ENCODE peak calls at places on chromosomes 2 and 18, in five cellular contexts. P is neural crest cell, S is GM20000, W is dorsolateral prefrontal cortex, G is Peyer's patch. H is an unnamed sample.

GRCh38 chr2:39061280-39061679 is 59.6 kb downstream of the SOS1 start:
- DNase-seq in W (no peak), P (no peak), G (no peak), S (no peak), H (no peak)

GRCh38 chr18:55206941-55207340 is 247.7 kb upstream of the CCDC68 start:
- DNase-seq in G (no peak), P (no peak), W (no peak), S (no peak), H (no peak)

GRCh38 chr2:8234757-8235374 is 447.0 kb upstream of the ID2 start:
- DNase-seq in P (no peak), W (no peak), G (no peak), S (peak), H (peak)

GRCh38 chr18:56382541-56382940 is 255.9 kb downstream of the TXNL1 start:
- DNase-seq in G (no peak), W (peak), P (no peak), S (no peak), H (no peak)

GRCh38 chr2:48865704-48866103 is 110.2 kb upstream of the LHCGR start:
- DNase-seq in P (no peak), S (no peak), W (no peak), G (no peak), H (no peak)

GRCh38 chr2:99643824-99644787 is 154.3 kb upstream of the REV1 start:
- DNase-seq in P (no peak), S (no peak), W (no peak), G (no peak), H (no peak)

GRCh38 chr2:237438082-237438925 is 24.3 kb upstream of the COL6A3 start:
- DNase-seq in G (no peak), S (no peak), W (no peak), P (no peak), H (no peak)

GRCh38 chr18:12811191-12811950 is 72.7 kb downstream of the PTPN2 start:
- DNase-seq in W (no peak), S (no peak), G (no peak), P (no peak), H (no peak)

GRCh38 chr2:5365871-5366461 is 326.2 kb upstream of the SOX11 start:
- DNase-seq in S (peak), G (no peak), W (peak), P (peak), H (peak)

GRCh38 chr2:67938053-67938452 is 124.8 kb downstream of the C1D start:
- DNase-seq in P (no peak), G (no peak), W (no peak), S (no peak), H (no peak)

GRCh38 chr2:138364554-138365162 is 136.9 kb upstream of the SPOPL start:
- DNase-seq in S (no peak), W (no peak), P (no peak), G (no peak), H (no peak)

GRCh38 chr2:38417745-38418689 is 40.9 kb upstream of the ATL2 start:
- DNase-seq in W (no peak), P (no peak), G (no peak), S (no peak), H (no peak)

GRCh38 chr2:110149330-110150220 is 34.0 kb upstream of the MALL start:
- DNase-seq in G (no peak), P (no peak), S (no peak), W (no peak), H (no peak)

GRCh38 chr18:48946329-48946835 is 4.4 kb downstream of the SMAD7 start:
- DNase-seq in W (no peak), P (no peak), G (no peak), S (no peak), H (no peak)

GRCh38 chr18:68438983-68439382 is 275.9 kb downstream of the TMX3 start:
- DNase-seq in G (no peak), W (no peak), S (no peak), P (no peak), H (no peak)

GRCh38 chr2:189465478-189465877 is 24.2 kb downstream of the WDR75 start:
- DNase-seq in P (no peak), G (no peak), W (no peak), S (no peak), H (no peak)

GRCh38 chr2:8543412-8544167 is 138.3 kb upstream of the ID2 start:
- DNase-seq in P (no peak), G (peak), S (peak), W (no peak), H (peak)

GRCh38 chr2:152582081-152582480 is 135.2 kb downstream of the PRPF40A start:
- DNase-seq in S (no peak), P (no peak), W (no peak), G (no peak), H (no peak)

GRCh38 chr2:109382946-109383345 is 230.8 kb downstream of the SEPTIN10 start:
- DNase-seq in P (no peak), G (no peak), W (peak), S (no peak), H (no peak)

GRCh38 chr2:235839226-235839625 is 329.0 kb downstream of the GBX2 start:
- DNase-seq in W (no peak), S (no peak), G (no peak), P (no peak), H (no peak)

GRCh38 chr2:71156531-71156930 is 26.1 kb downstream of the MPHOSPH10 start:
- DNase-seq in G (no peak), S (no peak), P (no peak), W (peak), H (no peak)

GRCh38 chr2:35510641-35511040 is 844.9 kb upstream of the CRIM1 start:
- DNase-seq in P (no peak), W (no peak), G (no peak), S (no peak), H (no peak)

GRCh38 chr2:35462226-35462983 is 893.2 kb upstream of the CRIM1 start:
- DNase-seq in G (no peak), S (no peak), W (no peak), P (no peak), H (no peak)

GRCh38 chr2:164495491-164496223 is 125.6 kb downstream of the GRB14 start:
- DNase-seq in W (peak), S (no peak), G (no peak), P (peak), H (no peak)

GRCh38 chr2:24399434-24400206 is 39.3 kb upstream of the ITSN2 start:
- DNase-seq in S (no peak), G (no peak), P (no peak), W (no peak), H (no peak)

GRCh38 chr2:105557515-105557914 is 158.7 kb upstream of the FHL2 start:
- DNase-seq in P (no peak), S (no peak), W (no peak), G (no peak), H (no peak)

GRCh38 chr2:237012021-237012420 is 73.7 kb upstream of the COPS8 start:
- DNase-seq in S (no peak), G (no peak), P (no peak), W (no peak), H (no peak)

GRCh38 chr18:23515911-23516546 is 12.7 kb downstream of the RMC1 start:
- DNase-seq in P (peak), S (peak), G (peak), W (peak), H (no peak)

GRCh38 chr2:15122915-15123314 is 438.2 kb downstream of the NBAS start:
- DNase-seq in G (no peak), S (no peak), P (no peak), W (no peak), H (no peak)

GRCh38 chr2:216352653-216353270 is 19.5 kb downstream of the MARCHF4 start:
- DNase-seq in G (no peak), W (no peak), S (no peak), P (no peak), H (no peak)

DNA sequence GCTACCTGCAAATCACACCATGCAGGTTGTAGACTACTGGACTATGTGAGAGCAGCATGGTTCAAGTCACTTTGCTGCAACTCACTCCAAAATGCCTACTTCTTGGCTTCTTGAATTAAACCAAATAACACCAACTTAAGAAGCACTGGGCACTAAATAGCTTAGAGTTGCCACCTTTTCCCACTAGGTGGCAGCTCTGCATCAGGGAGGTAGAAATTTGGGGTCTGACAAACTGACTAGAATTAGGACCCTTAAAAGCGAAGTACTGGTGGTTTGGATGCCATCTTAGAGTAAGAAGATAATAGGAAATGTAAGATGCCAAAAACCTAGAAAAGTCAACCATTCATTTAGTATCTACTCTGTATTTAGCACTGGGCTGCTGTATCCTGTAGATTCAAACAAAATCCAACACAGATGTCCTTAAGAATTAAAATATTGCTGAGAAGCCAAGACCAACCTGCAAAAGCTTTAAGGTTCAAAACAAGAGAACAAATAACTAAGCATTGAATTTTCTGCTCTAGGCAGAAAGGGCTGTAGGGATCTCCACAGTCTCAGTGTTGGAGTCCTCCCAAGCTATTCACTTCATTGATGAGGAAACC is 65.5 kb downstream of the CCBE1 start:
- DNase-seq in S (peak), G (no peak), W (no peak), P (peak), H (no peak)
- TF ChIP-seq CTCF in S (peak), G (peak), W (peak), P (peak), H (peak)

DNA sequence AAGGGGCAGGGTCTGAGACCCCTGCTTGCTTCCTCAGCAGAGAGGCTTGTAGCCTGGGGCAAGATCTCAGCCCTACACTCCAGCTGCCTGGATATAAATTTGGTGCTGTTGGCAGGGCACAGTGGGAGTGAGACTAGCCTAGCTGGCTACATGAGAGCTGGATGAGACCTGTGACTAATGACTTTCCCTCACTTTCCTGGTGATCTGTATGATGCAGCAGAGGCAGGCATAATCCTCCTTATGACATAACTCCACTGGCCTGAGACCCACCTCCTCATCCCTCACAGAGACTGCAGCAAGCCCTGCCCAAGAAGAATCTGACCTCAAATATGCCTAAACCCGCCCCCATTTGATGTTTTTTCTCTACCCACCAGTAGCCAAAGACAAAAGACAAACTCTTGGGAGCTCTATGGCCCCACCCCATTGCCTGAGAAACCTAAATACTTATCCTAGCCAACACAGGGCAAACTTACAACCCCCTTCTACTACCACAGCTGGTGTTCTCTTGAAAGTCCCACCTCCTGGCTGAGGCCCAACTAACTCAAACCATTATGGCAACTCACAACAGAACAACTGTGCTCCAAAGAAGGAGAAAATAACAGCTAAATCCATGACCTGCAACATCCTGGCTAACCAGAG is 102.7 kb downstream of the NR4A2 start:
- DNase-seq in W (no peak), P (no peak), S (no peak), G (no peak), H (no peak)
- TF ChIP-seq CTCF in W (no peak), P (no peak), S (no peak), G (no peak), H (no peak)

DNA sequence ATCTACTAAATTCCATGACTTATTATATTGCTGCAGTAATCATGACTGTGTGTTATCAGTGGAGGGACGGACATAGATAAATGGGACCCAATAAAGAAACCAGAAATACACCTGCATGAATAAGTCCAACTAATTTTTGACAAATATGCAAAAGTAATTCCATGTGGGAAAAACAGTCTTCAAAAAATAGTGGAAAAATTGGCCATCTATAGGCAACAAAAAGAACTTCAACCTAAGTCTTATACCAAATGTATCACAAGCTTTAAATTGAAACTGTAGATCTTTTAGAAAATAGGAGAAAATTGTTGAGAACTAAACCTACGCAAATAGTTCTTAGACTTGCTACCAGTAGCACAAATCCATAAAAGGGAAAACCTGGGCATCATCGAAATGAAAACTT is 376.2 kb downstream of the NCKAP5 start:
- DNase-seq in W (no peak), S (no peak), P (no peak), G (no peak), H (no peak)
- TF ChIP-seq CTCF in W (no peak), S (no peak), P (no peak), G (no peak), H (no peak)

GRCh38 chr18:34789768-34790344 is 79.8 kb downstream of the DTNA start:
- DNase-seq in G (no peak), W (no peak), P (no peak), S (no peak), H (peak)

GRCh38 chr18:34783485-34783884 is 73.4 kb downstream of the DTNA start:
- DNase-seq in P (no peak), G (no peak), S (no peak), W (no peak), H (no peak)

DNA sequence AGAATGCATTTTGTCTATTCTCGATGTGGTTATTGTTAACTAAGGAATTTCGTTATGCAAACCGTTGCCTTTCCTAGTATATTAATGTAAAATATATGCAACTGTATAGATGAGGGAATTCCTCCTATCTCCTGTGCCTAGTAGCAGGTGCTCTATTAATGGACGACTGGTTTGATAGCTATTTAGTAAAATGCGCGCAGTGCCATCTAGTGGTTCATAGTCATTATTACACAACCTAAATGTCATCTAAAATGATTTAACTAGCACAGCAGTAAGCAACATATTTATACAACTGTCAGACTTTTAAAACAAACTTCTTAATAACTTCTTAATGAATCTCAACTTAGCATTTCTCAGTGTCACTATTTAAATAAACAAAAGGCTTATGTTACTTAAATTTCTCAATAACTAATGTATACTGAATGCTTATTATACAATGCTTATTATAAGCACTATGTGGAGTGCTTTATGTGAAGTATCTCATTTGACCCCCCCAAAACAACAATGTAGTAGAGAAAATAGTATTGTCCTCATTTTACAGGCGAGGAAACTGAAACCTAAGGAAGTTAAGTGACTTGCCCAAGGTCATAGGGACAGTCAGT is 77.9 kb downstream of the DTNA start:
- DNase-seq in S (peak), G (no peak), P (peak), W (peak), H (peak)
- TF ChIP-seq CTCF in S (peak), G (peak), P (peak), W (peak), H (peak)

DNA sequence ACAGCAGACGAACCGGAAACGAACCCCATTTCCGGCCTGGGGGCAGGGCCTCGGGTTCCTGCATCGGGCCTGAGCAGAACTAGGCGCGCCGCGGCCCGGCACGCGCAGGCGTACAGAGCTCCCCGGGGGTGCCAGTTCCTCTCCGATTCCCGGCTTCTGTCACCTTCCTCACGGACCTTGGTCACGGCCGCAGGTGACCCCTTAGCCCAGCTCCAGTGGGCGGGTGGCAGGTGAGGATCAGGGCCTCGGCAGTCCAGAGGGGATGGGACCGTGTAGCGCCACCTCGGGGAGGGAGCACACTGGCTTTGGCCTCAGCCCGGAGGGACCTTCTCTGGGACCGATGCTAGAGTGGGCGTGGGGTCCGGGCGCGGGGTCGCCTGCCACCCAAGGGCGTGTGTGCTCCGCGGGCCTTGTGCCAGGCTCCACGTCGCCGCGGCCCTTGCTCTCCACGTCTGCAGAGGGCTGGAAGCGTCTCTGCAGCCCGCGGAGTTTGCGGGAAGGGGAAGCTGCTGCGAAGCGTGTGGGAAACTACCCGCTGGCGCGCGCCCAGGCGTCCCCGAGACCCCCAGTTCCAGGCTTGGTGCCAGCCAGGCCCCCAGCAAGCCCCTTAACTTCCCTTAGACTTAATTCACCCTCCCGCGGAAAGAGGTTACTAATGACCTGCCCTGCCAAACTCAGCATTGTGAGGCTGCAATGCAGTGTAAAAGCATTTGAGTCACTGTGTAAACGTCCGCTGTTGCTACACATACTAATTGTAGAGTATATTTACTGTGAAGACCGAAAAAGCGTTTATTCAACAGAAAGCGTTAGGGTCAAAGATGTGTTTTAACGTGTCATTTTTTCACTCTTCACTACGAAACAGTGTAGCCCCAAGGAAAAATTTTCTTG is at the start of gene TRAPPC12:
- DNase-seq in W (peak), S (peak), P (peak), G (peak), H (peak)
- TF ChIP-seq CTCF in W (peak), S (peak), P (peak), G (peak), H (peak)